ENCODE peak calls at places on chromosomes 11 and 22, in four cellular contexts. Q, E, A and V are unnamed samples.

GRCh38 chr11:110531056-110531756 is 101.5 kb downstream of the FDX1 start:
- DNase-seq in A (no peak), Q (no peak), E (no peak), V (no peak)

GRCh38 chr11:68936676-68937620 is 33.3 kb downstream of the IGHMBP2 start:
- DNase-seq in Q (no peak), A (no peak), E (no peak), V (no peak)

GRCh38 chr11:4191031-4191571 is 96.5 kb downstream of the RRM1 start:
- DNase-seq in E (no peak), Q (no peak), A (no peak), V (peak)

GRCh38 chr11:10646005-10646404 is 47.5 kb downstream of the IRAG1 start:
- DNase-seq in E (no peak), A (no peak), Q (no peak), V (no peak)

GRCh38 chr11:110317516-110317932 is 21.1 kb upstream of the RDX start:
- DNase-seq in A (no peak), E (no peak), Q (no peak), V (no peak)

GRCh38 chr11:57903011-57903410 is 120.7 kb upstream of the OR9Q1 start:
- DNase-seq in E (no peak), A (no peak), Q (no peak), V (no peak)

GRCh38 chr11:122804796-122805195 is 33.5 kb upstream of the CRTAM start:
- DNase-seq in A (no peak), Q (no peak), E (no peak), V (no peak)

GRCh38 chr11:66113132-66113856 is 43.2 kb downstream of the PACS1 start:
- DNase-seq in E (peak), A (no peak), Q (no peak), V (peak)

GRCh38 chr11:72319261-72319660 is 75.3 kb upstream of the PHOX2A start:
- DNase-seq in A (no peak), E (no peak), Q (no peak), V (no peak)

GRCh38 chr11:7088921-7089320 is at the start of gene RBMXL2:
- DNase-seq in E (no peak), A (no peak), Q (no peak), V (no peak)

GRCh38 chr11:66311965-66312548 is 4.8 kb downstream of the CD248 start:
- DNase-seq in Q (no peak), A (peak), E (peak), V (peak)

GRCh38 chr11:130945945-130946344 is 29.7 kb upstream of the SNX19 start:
- DNase-seq in E (peak), Q (peak), A (no peak), V (peak)

GRCh38 chr22:41479671-41480396 is 10.9 kb downstream of the ACO2 start:
- DNase-seq in A (no peak), Q (no peak), E (peak), V (peak)

GRCh38 chr22:17243524-17243923 is 24.3 kb upstream of the ADA2 start:
- DNase-seq in A (no peak), E (no peak), Q (no peak), V (peak)

GRCh38 chr22:20062766-20063083 is 17.3 kb upstream of the DGCR8 start:
- DNase-seq in E (no peak), A (no peak), Q (no peak), V (no peak)

GRCh38 chr11:128421577-128421976 is 165.8 kb downstream of the ETS1 start:
- DNase-seq in E (peak), Q (no peak), A (no peak), V (peak)

GRCh38 chr22:46750861-46751260 is 11.6 kb upstream of the TBC1D22A start:
- DNase-seq in E (no peak), A (no peak), Q (no peak), V (no peak)

GRCh38 chr22:38655532-38656255 is 498 bp downstream of the FAM227A start:
- DNase-seq in E (no peak), A (no peak), Q (no peak), V (no peak)

GRCh38 chr11:88174627-88175003 is 628 bp downstream of the RAB38 start:
- DNase-seq in E (peak), A (no peak), Q (peak), V (peak)

GRCh38 chr11:36469063-36469462 is 41.0 kb downstream of the TRAF6 start:
- DNase-seq in Q (no peak), E (no peak), A (no peak), V (peak)

GRCh38 chr22:45709004-45709739 is 37.5 kb downstream of the ATXN10 start:
- DNase-seq in A (no peak), E (peak), Q (no peak), V (peak)

GRCh38 chr11:14248577-14248976 is 110.4 kb downstream of the RRAS2 start:
- DNase-seq in Q (no peak), A (no peak), E (no peak), V (no peak)

GRCh38 chr11:45473491-45473890 is 187.3 kb upstream of the SYT13 start:
- DNase-seq in Q (no peak), A (no peak), E (no peak), V (no peak)

GRCh38 chr11:34890812-34891211 is 25.4 kb downstream of the APIP start:
- DNase-seq in A (no peak), E (peak), Q (no peak), V (peak)

GRCh38 chr22:21590809-21591641 is 23.5 kb downstream of the UBE2L3 start:
- DNase-seq in A (no peak), E (no peak), Q (no peak), V (no peak)

GRCh38 chr22:25156736-25157135 is 42.9 kb upstream of the CRYBB3 start:
- DNase-seq in Q (no peak), E (no peak), A (no peak), V (no peak)

GRCh38 chr11:65553301-65554001 is 4.7 kb downstream of the LTBP3 start:
- DNase-seq in A (peak), Q (no peak), E (no peak), V (no peak)

GRCh38 chr11:5596611-5597201 is at the start of gene TRIM6:
- DNase-seq in E (peak), A (no peak), Q (no peak), V (peak)

GRCh38 chr11:65316311-65316978 is 1.8 kb downstream of the CDC42EP2 start:
- DNase-seq in E (peak), Q (no peak), A (no peak), V (peak)

GRCh38 chr11:114293201-114293711 is 2.9 kb upstream of the NNMT start:
- DNase-seq in E (no peak), Q (no peak), A (no peak), V (no peak)